ENCODE peak calls at places on chromosome 15, in five cellular contexts. N is fibroblast of lung, Y is PC-9, U is SK-N-SH, F is GM23338. X is an unnamed sample.

GRCh38 chr15:88913017-88913849 is at the start of gene MFGE8:
- DNase-seq in N (peak; percentile 75), Y (no peak), U (peak; percentile 93), F (peak; percentile 97), X (no peak)

GRCh38 chr15:82649226-82649999 is 2.2 kb upstream of the CPEB1 start:
- DNase-seq in N (no peak), Y (no peak), U (no peak), F (no peak), X (no peak)

GRCh38 chr15:64775551-64776401 is at the start of gene RBPMS2:
- DNase-seq in N (peak; percentile 13), Y (no peak), U (peak; percentile 90), F (peak; percentile 66), X (no peak)

GRCh38 chr15:40058476-40059140 is 19.6 kb upstream of the SRP14 start:
- DNase-seq in N (peak; percentile 58), Y (no peak), U (no peak), F (no peak), X (no peak)

GRCh38 chr15:33675246-33675645 is 293.1 kb upstream of the CHRM5 start:
- DNase-seq in N (peak; percentile 19), Y (no peak), U (peak; percentile 46), F (peak; percentile 81), X (no peak)

GRCh38 chr15:32867313-32867626 is 149.5 kb downstream of the GREM1 start:
- DNase-seq in N (peak; percentile 95), Y (peak; percentile 47), U (no peak), F (no peak), X (peak; percentile 78)

GRCh38 chr15:98560338-98560737 is 88.0 kb upstream of the IGF1R start:
- DNase-seq in N (no peak), Y (no peak), U (no peak), F (no peak), X (no peak)

GRCh38 chr15:84671211-84671610 is 13.2 kb upstream of the NMB start:
- DNase-seq in N (peak; percentile 89), Y (no peak), U (no peak), F (no peak), X (no peak)

GRCh38 chr15:41855121-41855941 is 16.7 kb downstream of the PLA2G4B start:
- DNase-seq in N (no peak), Y (no peak), U (no peak), F (no peak), X (no peak)

GRCh38 chr15:98823012-98823458 is 174.7 kb downstream of the IGF1R start:
- DNase-seq in N (peak; percentile 93), Y (no peak), U (no peak), F (peak; percentile 90), X (peak; percentile 52)

GRCh38 chr15:42800731-42801474 is 64.0 kb upstream of the CDAN1 start:
- DNase-seq in N (no peak), Y (no peak), U (no peak), F (peak; percentile 65), X (no peak)

GRCh38 chr15:47746516-47746915 is 29.2 kb downstream of the SEMA6D start:
- DNase-seq in N (no peak), Y (no peak), U (no peak), F (no peak), X (no peak)

GRCh38 chr15:53834214-53834613 is 74.8 kb upstream of the WDR72 start:
- DNase-seq in N (no peak), Y (no peak), U (peak; percentile 37), F (no peak), X (no peak)

GRCh38 chr15:53833134-53833624 is 73.7 kb upstream of the WDR72 start:
- DNase-seq in N (peak; percentile 13), Y (no peak), U (peak; percentile 13), F (no peak), X (no peak)

GRCh38 chr15:53830707-53831386 is 71.4 kb upstream of the WDR72 start:
- DNase-seq in N (no peak), Y (no peak), U (no peak), F (no peak), X (no peak)

GRCh38 chr15:53829471-53829870 is 70.0 kb upstream of the WDR72 start:
- DNase-seq in N (no peak), Y (no peak), U (no peak), F (no peak), X (no peak)

DNA sequence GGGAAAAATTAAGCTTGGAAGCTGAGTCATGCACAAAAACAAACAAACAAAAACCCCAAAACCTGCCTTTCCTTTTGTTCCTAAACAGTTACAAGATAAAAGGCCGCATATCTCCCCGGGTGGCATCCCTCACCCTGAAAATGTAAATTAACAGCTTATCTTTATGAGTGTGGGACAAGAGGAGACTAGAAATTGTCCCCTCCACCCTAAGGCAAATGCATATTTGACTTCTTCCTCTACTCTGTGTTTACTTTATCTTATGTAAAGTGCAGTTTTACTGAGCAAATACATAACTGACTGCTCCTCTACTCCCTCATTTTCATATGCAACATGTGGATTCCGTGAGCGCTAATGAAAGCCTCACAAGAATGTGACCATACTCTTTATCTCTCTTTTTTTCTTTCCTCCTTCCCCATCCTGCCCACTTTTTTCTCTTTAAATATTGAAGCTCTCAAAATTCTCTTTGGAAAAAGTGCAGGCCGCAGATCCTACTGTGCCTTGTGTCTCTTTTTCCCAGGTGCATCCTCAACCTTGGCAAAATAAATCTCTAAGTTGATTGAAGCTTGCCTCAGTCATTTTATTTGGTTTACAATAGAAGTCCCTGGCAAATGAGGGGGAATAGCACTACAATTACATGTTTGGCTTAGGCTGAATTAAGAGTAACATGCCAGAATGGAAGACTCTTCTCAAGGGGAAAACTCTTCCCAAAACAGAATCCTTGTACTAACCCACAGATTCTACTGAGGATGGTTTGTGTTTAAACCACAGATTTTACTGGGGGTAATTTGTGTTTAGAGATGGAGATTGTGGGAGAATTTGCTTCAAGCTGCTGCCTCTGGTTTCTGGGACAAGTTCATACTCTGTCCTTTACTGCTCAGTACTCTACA is 72.7 kb upstream of the WDR72 start:
- DNase-seq in N (no peak), Y (no peak), U (no peak), F (peak; percentile 10), X (no peak)
- H3K4me3 ChIP-seq in N (no peak overlapping the region), Y (no peak overlapping the region), U (no peak overlapping the region), F (peak overlapping the region; percentile 17), X (no peak overlapping the region)

GRCh38 chr15:92910451-92910850 is 10.3 kb downstream of the CHD2 start:
- DNase-seq in N (no peak), Y (no peak), U (no peak), F (no peak), X (no peak)
- TF ChIP-seq CTCF in N (no peak), Y (no peak), U (no peak), F (no peak), X (no peak)

DNA sequence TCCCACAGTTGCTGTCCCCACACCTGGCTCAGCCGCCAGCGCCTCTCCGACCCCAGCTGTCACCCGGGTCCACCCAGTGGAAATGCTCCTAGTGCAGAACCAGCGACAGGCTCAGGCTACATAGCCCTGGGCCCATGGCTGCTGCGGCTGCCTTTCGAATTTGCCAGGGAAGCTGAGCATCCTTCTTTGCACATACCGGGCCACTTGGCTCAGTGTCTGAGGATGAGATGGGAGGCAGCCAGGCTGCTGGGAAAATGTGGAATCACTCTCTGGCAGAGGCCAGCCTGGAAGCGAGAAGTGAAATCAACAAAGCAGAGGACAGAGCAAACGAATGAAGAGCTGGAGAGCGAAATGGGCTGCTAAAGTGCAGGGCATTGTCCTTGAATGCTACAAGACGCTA is 80.1 kb downstream of the ST8SIA2 start:
- DNase-seq in N (no peak), Y (no peak), U (no peak), F (no peak), X (no peak)
- H3K27me3 ChIP-seq in N (no peaks in the 10 kb centered on the region), Y (peaks cover 20% of the 10 kb centered on the region), U (no peaks in the 10 kb centered on the region), F (no peaks in the 10 kb centered on the region), X (no peaks in the 10 kb centered on the region)

GRCh38 chr15:60392601-60392985 is 5.2 kb downstream of the ANXA2 start:
- DNase-seq in N (peak; percentile 89), Y (peak; percentile 68), U (no peak), F (peak; percentile 56), X (peak; percentile 75)
- H3K4me3 ChIP-seq in N (peak overlapping the region; percentile 17), Y (peak overlapping the region; percentile 18), U (peak overlapping the region; percentile 24), F (no peak overlapping the region), X (no peak overlapping the region)

DNA sequence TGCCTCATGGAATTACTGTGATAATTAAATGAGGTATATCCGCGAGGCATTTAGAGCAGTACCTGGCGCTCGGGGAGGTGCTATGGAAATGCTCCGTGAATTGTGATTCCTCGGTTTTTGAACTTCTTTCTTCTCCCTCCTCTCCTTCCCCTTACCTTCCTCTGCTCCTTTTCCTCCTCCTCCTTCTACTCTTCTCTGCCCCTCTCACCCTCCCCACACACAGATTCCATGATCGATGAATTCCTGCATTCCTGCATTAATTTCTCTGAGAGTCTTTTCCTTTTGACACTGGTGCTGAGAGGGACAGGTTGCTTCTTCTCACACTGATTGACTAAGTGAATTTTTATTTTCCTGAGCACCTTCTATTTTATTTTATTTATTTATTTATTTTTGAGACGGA is 101.2 kb upstream of the RGMA start:
- DNase-seq in N (no peak), Y (no peak), U (no peak), F (peak; percentile 63), X (no peak)
- TF ChIP-seq CTCF in N (no peak), Y (no peak), U (no peak), F (no peak), X (no peak)

GRCh38 chr15:45115312-45115820 is 1.2 kb downstream of the DUOXA2 start:
- DNase-seq in N (no peak), Y (no peak), U (no peak), F (no peak), X (no peak)

GRCh38 chr15:45118131-45118588 is 4.0 kb downstream of the DUOXA2 start:
- DNase-seq in N (peak; percentile 82), Y (peak; percentile 70), U (peak; percentile 97), F (peak; percentile 97), X (peak; percentile 53)

GRCh38 chr15:45116006-45116481 is 1.9 kb downstream of the DUOXA2 start:
- DNase-seq in N (no peak), Y (no peak), U (no peak), F (no peak), X (no peak)

GRCh38 chr15:45117327-45118130 is 3.4 kb downstream of the DUOXA2 start:
- DNase-seq in N (no peak), Y (no peak), U (peak; percentile 55), F (peak; percentile 24), X (no peak)

GRCh38 chr15:45116482-45117326 is 2.6 kb downstream of the DUOXA2 start:
- DNase-seq in N (no peak), Y (no peak), U (no peak), F (peak; percentile 56), X (no peak)
- H3K27me3 ChIP-seq in N (peaks cover 61% of the 10 kb centered on the region), Y (peaks cover 3% of the 10 kb centered on the region), U (peaks cover 39% of the 10 kb centered on the region), F (peaks cover 92% of the 10 kb centered on the region), X (peaks cover 61% of the 10 kb centered on the region)

DNA sequence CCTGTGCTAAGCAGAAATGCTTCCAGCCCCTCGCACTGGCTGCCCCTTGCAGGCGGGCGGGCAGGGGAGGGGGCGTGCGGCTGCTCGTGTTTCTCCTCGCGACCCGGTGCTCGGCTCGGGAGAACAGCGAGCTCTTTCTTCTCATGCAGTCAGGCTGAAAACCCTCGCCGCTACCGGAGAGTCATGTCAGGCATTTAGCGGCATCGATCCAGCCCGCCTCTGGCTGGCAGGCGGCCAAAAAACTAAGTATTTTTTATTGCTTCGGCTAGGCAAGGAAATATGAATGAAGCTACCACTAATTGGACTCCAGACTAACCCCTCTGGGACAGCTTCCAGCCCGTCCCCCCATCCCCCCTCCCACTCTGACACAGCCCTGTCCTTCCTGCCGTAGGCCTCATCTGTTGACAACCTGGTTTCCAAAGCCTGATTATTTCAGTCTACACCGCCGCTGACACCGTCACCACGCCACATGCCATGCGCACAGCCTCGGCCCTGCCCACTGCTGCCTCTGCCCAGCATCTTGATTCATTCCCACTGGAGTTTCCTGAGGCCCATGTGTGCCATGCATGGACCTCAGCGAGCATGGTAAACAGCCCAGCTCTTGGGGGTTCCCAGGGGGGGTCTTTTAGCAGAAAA is 35.3 kb downstream of the TLE3 start:
- DNase-seq in N (peak; percentile 95), Y (no peak), U (peak; percentile 91), F (no peak), X (peak; percentile 57)
- H3K4me3 ChIP-seq in N (no peak overlapping the region), Y (no peak overlapping the region), U (peak overlapping the region; percentile 25), F (no peak overlapping the region), X (no peak overlapping the region)

X was measured in kidney epithelial cell.